ENCODE peak calls at places on chromosomes 16 and 17, in eight cellular contexts. O, Y, J, Q, B, E, N and U are unnamed samples.

GRCh38 chr17:3944485-3945388 is 19.5 kb downstream of the ATP2A3 start:
- DNase-seq in B (peak), E (peak), N (peak), Y (peak), Q (no peak), J (peak), O (no peak), U (peak)

GRCh38 chr17:31533546-31534155 is 142.2 kb downstream of the RAB11FIP4 start:
- DNase-seq in B (peak), J (no peak), Y (peak), N (peak), Q (peak), E (peak), O (peak), U (peak)

GRCh38 chr16:4682616-4683254 is 10.6 kb upstream of the NUDT16L1 start:
- DNase-seq in Q (peak), Y (peak), E (peak), J (peak), O (no peak), B (peak), N (peak), U (peak)

GRCh38 chr17:17783825-17784598 is 52.8 kb downstream of the SREBF1 start:
- DNase-seq in Y (peak), B (peak), O (no peak), E (peak), Q (no peak), J (peak), N (peak), U (peak)

GRCh38 chr17:54967621-54968258 is 714 bp downstream of the COX11 start:
- DNase-seq in O (no peak), J (no peak), B (peak), Y (no peak), N (peak), Q (peak), E (no peak), U (no peak)

GRCh38 chr17:16044484-16044883 is 44.9 kb downstream of the TTC19 start:
- DNase-seq in B (no peak), E (no peak), Y (no peak), O (no peak), Q (no peak), J (no peak), N (no peak), U (no peak)

GRCh38 chr16:77499373-77500285 is 64.8 kb upstream of the ADAMTS18 start:
- DNase-seq in O (no peak), N (peak), Q (peak), Y (no peak), J (peak), B (peak), E (no peak), U (peak)

GRCh38 chr17:17910060-17910459 is 62.1 kb downstream of the TOM1L2 start:
- DNase-seq in O (no peak), J (no peak), Y (no peak), Q (no peak), N (no peak), B (no peak), E (no peak), U (no peak)

GRCh38 chr17:68011199-68011665 is 15.0 kb upstream of the C17orf58 start:
- DNase-seq in Y (peak), B (peak), Q (no peak), N (peak), E (peak), O (no peak), J (peak), U (peak)

GRCh38 chr16:65415460-65415859 is 293.6 kb upstream of the CDH11 start:
- DNase-seq in J (no peak), B (peak), E (no peak), N (peak), Q (peak), Y (no peak), O (no peak), U (no peak)

GRCh38 chr16:82137819-82138177 is 32.2 kb downstream of the MPHOSPH6 start:
- DNase-seq in Y (no peak), N (peak), E (no peak), B (no peak), Q (no peak), O (no peak), J (no peak), U (no peak)

GRCh38 chr17:50774225-50774803 is 7.0 kb upstream of the ANKRD40CL start:
- DNase-seq in J (no peak), Y (no peak), O (no peak), E (no peak), B (no peak), Q (no peak), N (no peak), U (no peak)

GRCh38 chr16:4383591-4384495 is 12.2 kb downstream of the VASN start:
- DNase-seq in J (no peak), N (no peak), E (no peak), B (no peak), Q (no peak), Y (peak), O (no peak), U (no peak)

GRCh38 chr17:82449883-82450356 is 632 bp downstream of the CYBC1 start:
- DNase-seq in N (no peak), B (no peak), Y (no peak), O (no peak), Q (no peak), E (no peak), J (no peak), U (no peak)

GRCh38 chr17:3691539-3692166 is 4.3 kb downstream of the P2RX5 start:
- DNase-seq in N (no peak), E (no peak), Y (no peak), O (no peak), Q (no peak), J (no peak), B (no peak), U (no peak)

GRCh38 chr17:44898768-44899073 is 524 bp downstream of the EFTUD2 start:
- DNase-seq in J (no peak), Q (no peak), N (peak), E (no peak), O (no peak), Y (no peak), B (no peak), U (no peak)

GRCh38 chr16:29745126-29745852 is 501 bp downstream of the C16orf54 start:
- DNase-seq in B (no peak), J (no peak), N (no peak), Y (no peak), E (no peak), O (no peak), Q (no peak), U (no peak)

GRCh38 chr17:44599298-44600175 is 42.3 kb downstream of the FZD2 start:
- DNase-seq in J (no peak), Y (no peak), E (no peak), O (no peak), B (peak), Q (no peak), N (peak), U (peak)

GRCh38 chr16:28482026-28482425 is 9.8 kb downstream of the CLN3 start:
- DNase-seq in B (no peak), N (no peak), E (no peak), Y (no peak), O (no peak), Q (no peak), J (no peak), U (no peak)

GRCh38 chr16:15950167-15950854 is 895 bp downstream of the ABCC1 start:
- DNase-seq in O (peak), Y (peak), B (peak), Q (peak), E (peak), J (no peak), N (peak), U (peak)

GRCh38 chr17:49984283-49984682 is 10.7 kb downstream of the DLX3 start:
- DNase-seq in J (no peak), Y (no peak), B (no peak), E (no peak), O (peak), N (no peak), Q (no peak), U (no peak)

GRCh38 chr17:1947229-1947742 is 77.8 kb downstream of the RTN4RL1 start:
- DNase-seq in J (no peak), B (no peak), E (no peak), N (no peak), Q (no peak), Y (peak), O (no peak), U (peak)

GRCh38 chr17:64066709-64067108 is 46.3 kb upstream of the ICAM2 start:
- DNase-seq in J (no peak), Y (no peak), O (no peak), Q (no peak), B (no peak), E (no peak), N (no peak), U (no peak)

GRCh38 chr16:86396318-86396882 is 113.9 kb upstream of the FOXF1 start:
- DNase-seq in J (no peak), Q (peak), N (peak), E (no peak), O (no peak), B (peak), Y (peak), U (no peak)

GRCh38 chr17:47253541-47254402 is at the start of gene ITGB3:
- DNase-seq in J (peak), N (peak), Y (peak), B (peak), O (no peak), E (peak), Q (peak), U (peak)

GRCh38 chr17:290626-291025 is 62.0 kb downstream of the RPH3AL start:
- DNase-seq in O (no peak), Y (no peak), B (no peak), N (no peak), J (peak), Q (no peak), E (no peak), U (no peak)

GRCh38 chr16:20915733-20916132 is 15.2 kb downstream of the LYRM1 start:
- DNase-seq in N (no peak), E (no peak), O (no peak), B (no peak), Q (no peak), Y (peak), J (no peak), U (no peak)

GRCh38 chr16:710500-711075 is 4.3 kb upstream of the METRN start:
- DNase-seq in J (no peak), Y (no peak), E (no peak), O (no peak), N (no peak), Q (no peak), B (no peak), U (no peak)

DNA sequence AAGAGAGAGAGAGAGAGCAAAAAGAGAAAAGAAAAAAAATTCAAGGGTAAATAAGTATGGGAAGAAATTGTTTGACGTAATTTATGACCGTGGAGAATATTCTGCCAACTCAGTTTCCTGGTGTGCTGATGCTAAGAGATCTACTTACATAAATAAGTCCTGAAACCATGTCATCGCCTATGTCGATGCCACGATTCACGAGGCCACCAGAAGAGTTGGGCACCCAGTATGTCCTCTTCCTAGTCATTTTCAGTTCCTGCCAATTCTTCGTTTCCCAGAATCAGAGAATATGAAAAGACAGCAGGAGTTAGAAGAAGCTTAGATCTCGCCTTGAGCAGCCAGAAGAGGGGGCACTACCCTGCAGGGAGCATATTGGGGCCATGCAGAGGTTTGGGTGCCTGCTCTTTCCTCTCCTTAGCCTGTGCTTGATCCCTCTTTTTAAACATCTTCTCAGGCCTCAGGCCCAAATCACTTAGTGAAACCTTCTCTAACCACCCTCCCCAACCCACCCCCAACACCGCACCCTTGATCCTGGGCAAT is 12.4 kb upstream of the LONP2 start:
- DNase-seq in N (peak), E (peak), J (no peak), O (no peak), B (peak), Y (peak), Q (peak), U (peak)
- TF ChIP-seq CTCF in N (peak), E (no peak), J (peak), O (peak), B (peak), Y (peak), Q (peak), U (peak)

GRCh38 chr16:51148674-51149228 is 2.3 kb downstream of the SALL1 start:
- DNase-seq in Q (no peak), Y (no peak), E (no peak), J (no peak), B (peak), N (peak), O (no peak), U (no peak)

GRCh38 chr16:51147776-51148673 is 3.0 kb downstream of the SALL1 start:
- DNase-seq in Y (no peak), E (no peak), Q (no peak), J (no peak), B (peak), O (no peak), N (no peak), U (no peak)

GRCh38 chr16:51144203-51144602 is 6.9 kb downstream of the SALL1 start:
- DNase-seq in J (no peak), B (no peak), Q (no peak), E (no peak), N (no peak), O (no peak), Y (no peak), U (no peak)

GRCh38 chr16:51149251-51149661 is 1.8 kb downstream of the SALL1 start:
- DNase-seq in Y (no peak), N (peak), Q (no peak), O (no peak), B (no peak), J (no peak), E (peak), U (no peak)

DNA sequence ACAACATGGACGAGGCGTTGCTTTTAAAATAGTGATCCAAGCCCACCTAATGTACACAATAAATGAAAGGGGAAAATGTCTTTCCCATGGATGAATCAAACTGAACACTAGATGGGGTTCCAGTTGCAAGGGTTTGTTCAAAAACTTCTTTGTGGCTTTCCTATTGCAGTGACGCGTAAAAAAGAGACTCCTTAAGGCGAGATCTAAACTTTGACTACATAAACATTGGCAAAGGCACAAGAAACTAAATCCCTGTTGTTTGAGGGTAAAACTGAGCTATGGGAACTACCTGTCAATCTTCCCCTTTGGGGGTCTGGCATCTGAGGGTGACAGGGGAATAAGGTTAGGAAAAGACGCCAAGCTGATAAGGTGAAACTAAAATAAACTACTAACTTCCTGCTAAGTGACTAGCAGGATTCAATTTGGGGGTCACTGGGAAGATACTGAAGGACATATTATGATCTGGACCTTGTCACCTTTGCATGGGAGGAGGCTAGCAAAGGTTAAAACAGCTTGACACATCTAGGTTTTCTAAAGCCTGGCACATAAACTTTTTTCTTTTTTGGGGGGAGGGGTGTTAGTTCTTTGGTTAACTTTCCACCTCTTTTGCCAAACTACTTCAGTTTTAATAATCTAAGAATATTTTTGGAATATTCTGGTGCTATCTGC is 4.7 kb downstream of the SALL1 start:
- DNase-seq in J (no peak), N (peak), Y (no peak), Q (no peak), B (peak), E (no peak), O (no peak), U (no peak)
- TF ChIP-seq CTCF in J (no peak), N (peak), Y (no peak), Q (peak), B (peak), E (no peak), O (no peak), U (peak)

GRCh38 chr16:7318661-7319060 is 14.0 kb upstream of the RBFOX1 start:
- DNase-seq in O (no peak), B (no peak), E (no peak), Y (no peak), Q (no peak), J (no peak), N (no peak), U (no peak)

GRCh38 chr16:7316266-7316888 is 16.3 kb upstream of the RBFOX1 start:
- DNase-seq in B (no peak), O (no peak), E (no peak), Q (no peak), J (no peak), Y (no peak), N (no peak), U (no peak)

GRCh38 chr16:7317982-7318381 is 14.7 kb upstream of the RBFOX1 start:
- DNase-seq in E (no peak), O (no peak), J (no peak), Q (no peak), Y (no peak), N (no peak), B (no peak), U (no peak)

GRCh38 chr16:7315813-7316212 is 16.8 kb upstream of the RBFOX1 start:
- DNase-seq in N (no peak), B (no peak), O (no peak), Y (no peak), Q (no peak), E (no peak), J (no peak), U (no peak)

DNA sequence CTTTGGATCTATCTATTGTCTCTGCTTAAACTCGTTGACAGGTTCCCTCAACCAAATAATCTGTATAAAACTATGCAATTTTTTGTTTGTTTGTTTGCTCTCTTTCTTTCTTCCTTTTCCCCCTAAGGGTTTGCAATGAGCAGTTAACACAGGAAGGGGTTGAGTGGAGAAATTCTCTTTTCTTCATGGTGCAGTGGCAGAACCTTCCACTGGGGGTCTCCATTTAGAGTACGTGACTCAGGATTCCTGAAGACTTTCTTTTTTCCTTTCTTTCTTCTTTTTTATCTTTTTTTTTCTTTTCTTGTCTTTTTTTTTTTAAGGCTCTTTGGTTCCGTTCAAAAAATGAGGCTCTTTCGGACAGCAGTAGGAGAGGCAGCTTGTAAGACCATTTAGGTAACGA is 19.5 kb upstream of the RBFOX1 start:
- DNase-seq in Y (no peak), N (no peak), B (no peak), E (peak), O (no peak), Q (no peak), J (no peak), U (peak)
- TF ChIP-seq CTCF in Y (peak), N (no peak), B (no peak), E (peak), O (peak), Q (no peak), J (peak), U (peak)

GRCh38 chr16:26433807-26434206 is 632.9 kb upstream of the C16orf82 start:
- DNase-seq in Y (no peak), B (no peak), Q (no peak), O (no peak), N (no peak), E (no peak), J (no peak), U (no peak)
- TF ChIP-seq CTCF in Y (no peak), B (no peak), Q (no peak), O (no peak), N (no peak), E (no peak), J (no peak), U (no peak)

DNA sequence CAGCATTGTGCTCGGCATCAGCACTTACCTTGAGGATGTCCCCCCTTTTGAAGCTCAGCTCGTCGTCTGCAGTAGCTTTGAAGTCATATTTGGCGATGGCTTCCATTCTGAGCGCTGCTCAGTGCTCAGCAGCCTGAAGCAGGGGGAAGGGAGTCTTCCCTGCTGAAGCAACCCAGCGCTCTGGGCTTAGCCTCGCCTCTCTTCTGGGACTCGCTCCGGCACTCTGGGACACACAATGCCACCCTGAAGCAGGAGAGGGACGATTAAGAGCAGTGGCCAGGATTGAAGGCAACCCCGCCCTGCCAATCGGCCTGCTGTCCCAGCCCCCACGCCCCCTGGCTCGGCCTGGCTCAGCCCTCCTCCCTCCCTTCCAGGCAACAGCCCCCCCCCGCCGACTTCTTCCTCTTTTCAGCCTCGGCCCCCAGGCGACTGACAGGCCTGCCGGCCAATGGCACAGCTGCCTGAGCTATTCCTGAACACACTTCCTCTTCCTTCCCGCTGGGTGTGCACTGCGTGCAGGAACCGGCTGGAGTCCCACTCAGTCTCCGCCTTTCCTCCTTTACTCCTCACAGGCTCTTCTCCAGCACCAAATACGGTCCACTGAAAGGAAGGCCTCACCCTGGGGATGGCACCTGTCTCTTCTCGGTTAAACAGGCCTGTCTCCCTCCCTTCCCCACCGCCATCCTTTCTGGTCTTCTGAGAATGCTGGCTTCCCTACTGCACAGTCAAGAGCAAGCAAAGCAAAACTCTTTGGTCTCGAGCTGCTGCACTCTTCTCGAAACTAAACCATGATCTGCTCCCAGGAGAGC is 11.8 kb downstream of the GRB2 start:
- DNase-seq in N (peak), J (peak), B (peak), E (peak), Y (peak), O (peak), Q (peak), U (peak)
- TF ChIP-seq CTCF in N (no peak), J (peak), B (no peak), E (no peak), Y (no peak), O (no peak), Q (peak), U (no peak)

GRCh38 chr17:41013606-41014005 is 4.7 kb upstream of the KRTAP3-1 start:
- DNase-seq in B (peak), O (no peak), N (no peak), J (no peak), Y (no peak), E (no peak), Q (no peak), U (no peak)
- TF ChIP-seq CTCF in B (no peak), O (no peak), N (no peak), J (no peak), Y (no peak), E (no peak), Q (no peak), U (no peak)

DNA sequence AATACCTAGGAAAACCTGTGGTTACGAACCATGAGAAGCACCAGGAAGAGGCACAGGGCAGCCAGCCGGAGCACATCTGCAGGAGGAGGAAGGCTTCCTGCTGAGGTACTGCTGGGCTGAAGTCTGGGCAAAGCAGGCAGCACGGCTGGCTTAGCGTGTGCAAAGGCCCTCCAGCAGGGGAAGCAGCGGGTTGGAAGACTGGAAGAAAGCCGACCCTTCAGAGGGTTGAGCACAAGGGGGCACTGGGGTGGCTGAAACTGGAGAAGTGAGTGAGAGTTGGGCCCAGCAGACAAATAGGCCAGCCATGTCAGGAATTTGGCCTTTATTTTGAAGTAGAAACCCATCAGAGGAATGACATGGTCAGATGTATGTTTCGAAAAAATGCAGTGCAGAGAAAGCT is 12.1 kb upstream of the HSD3B7 start:
- DNase-seq in B (no peak), J (no peak), Y (no peak), N (no peak), E (no peak), O (no peak), Q (no peak), U (no peak)
- TF ChIP-seq CTCF in B (peak), J (no peak), Y (peak), N (no peak), E (no peak), O (no peak), Q (no peak), U (no peak)